ENCODE peak calls at places on chromosomes 4 and X, in ten cellular contexts. K, W, R, S, X, Q, T, F, P and C are unnamed samples.

GRCh38 chr4:7403001-7403400 is 31.7 kb downstream of the PSAPL1 start:
- DNase-seq in Q (no peak), X (no peak), P (no peak), F (no peak), T (no peak), K (no peak), R (no peak), W (no peak), S (no peak), C (no peak)

GRCh38 chr4:86007042-86007441 is 352.8 kb downstream of the MAPK10 start:
- DNase-seq in P (no peak), W (no peak), K (no peak), Q (no peak), F (no peak), R (no peak), S (no peak), T (no peak), X (no peak), C (no peak)

GRCh38 chrX:105876658-105877057 is 54.3 kb downstream of the NRK start:
- DNase-seq in P (peak; percentile 19), X (no peak), W (no peak), F (peak; percentile 30), Q (no peak), T (no peak), S (no peak), K (no peak), R (no peak), C (no peak)

GRCh38 chr4:100547541-100548208 is 29.9 kb upstream of the EMCN start:
- DNase-seq in T (no peak), W (no peak), F (no peak), Q (no peak), K (no peak), P (no peak), X (no peak), S (no peak), R (no peak), C (no peak)

GRCh38 chr4:185956546-185956945 is 112.4 kb upstream of the TLR3 start:
- DNase-seq in F (no peak), T (no peak), X (no peak), W (no peak), R (no peak), S (no peak), K (no peak), P (no peak), Q (no peak), C (no peak)

GRCh38 chrX:53550756-53551463 is 116.7 kb upstream of the HSD17B10 start:
- DNase-seq in T (no peak), P (no peak), X (no peak), Q (no peak), S (no peak), F (no peak), R (no peak), K (no peak), W (no peak), C (no peak)

GRCh38 chr4:63563288-63564014 is 845.8 kb downstream of the TECRL start:
- DNase-seq in X (no peak), R (no peak), T (no peak), W (no peak), Q (no peak), F (peak; percentile 18), P (no peak), K (no peak), S (no peak), C (no peak)

GRCh38 chrX:49165901-49166881 is 3.6 kb downstream of the MAGIX start:
- DNase-seq in R (no peak), K (peak; percentile 76), T (peak; percentile 83), Q (no peak), S (peak; percentile 85), X (peak; percentile 58), W (peak; percentile 75), F (peak; percentile 90), P (peak; percentile 61), C (no peak)

GRCh38 chr4:84050014-84050413 is 449.1 kb downstream of the NKX6-1 start:
- DNase-seq in F (peak; percentile 27), W (no peak), P (no peak), R (no peak), X (no peak), Q (no peak), K (peak; percentile 2), S (no peak), T (no peak), C (no peak)

GRCh38 chr4:127604949-127605709 is 27.6 kb upstream of the INTU start:
- DNase-seq in X (no peak), S (no peak), W (no peak), Q (no peak), K (peak; percentile 14), T (no peak), F (peak; percentile 45), R (no peak), P (peak; percentile 48), C (peak; percentile 13)

GRCh38 chr4:16026155-16026761 is 57.6 kb downstream of the PROM1 start:
- DNase-seq in X (no peak), T (no peak), R (no peak), P (peak; percentile 61), K (peak; percentile 42), S (no peak), F (peak; percentile 40), W (peak; percentile 60), Q (no peak), C (peak; percentile 28)

GRCh38 chrX:15334561-15334960 is 762 bp downstream of the PIGA start:
- DNase-seq in F (no peak), W (peak; percentile 48), R (no peak), S (no peak), Q (no peak), P (peak; percentile 23), T (no peak), X (no peak), K (peak; percentile 23), C (no peak)

GRCh38 chr4:40121515-40121914 is 64.9 kb downstream of the N4BP2 start:
- DNase-seq in S (no peak), T (no peak), R (peak; percentile 80), P (peak; percentile 89), F (no peak), X (peak; percentile 11), K (peak; percentile 65), Q (no peak), W (no peak), C (peak; percentile 30)

GRCh38 chr4:113300384-113301011 is 251.0 kb downstream of the ANK2 start:
- DNase-seq in F (no peak), T (peak; percentile 39), Q (no peak), W (no peak), K (peak; percentile 19), X (no peak), R (peak; percentile 69), S (no peak), P (peak; percentile 90), C (no peak)

GRCh38 chr4:90328558-90328957 is 201.4 kb downstream of the CCSER1 start:
- DNase-seq in W (no peak), P (peak; percentile 4), S (no peak), K (peak; percentile 54), X (no peak), Q (no peak), F (peak; percentile 58), R (no peak), T (no peak), C (no peak)

GRCh38 chrX:126165401-126165720 is 728 bp downstream of the DCAF12L2 start:
- DNase-seq in K (no peak), F (no peak), Q (no peak), X (no peak), T (no peak), S (no peak), P (no peak), R (no peak), W (no peak), C (no peak)

GRCh38 chr4:88517825-88518224 is 5.8 kb downstream of the PYURF start:
- DNase-seq in F (no peak), T (no peak), K (no peak), Q (no peak), X (no peak), P (no peak), W (no peak), S (no peak), R (no peak), C (no peak)

GRCh38 chr4:53453385-53453784 is 75.9 kb downstream of the FIP1L1 start:
- DNase-seq in K (no peak), R (no peak), T (no peak), F (no peak), X (no peak), P (peak; percentile 15), Q (no peak), W (no peak), S (no peak), C (no peak)

GRCh38 chr4:53886090-53886489 is 178.3 kb downstream of the CHIC2 start:
- DNase-seq in K (no peak), F (no peak), T (no peak), Q (no peak), R (no peak), X (no peak), S (no peak), W (no peak), P (no peak), C (no peak)

GRCh38 chr4:87353592-87353991 is 30.9 kb upstream of the HSD17B13 start:
- DNase-seq in X (peak; percentile 4), R (no peak), P (peak; percentile 48), S (peak; percentile 52), F (no peak), Q (peak; percentile 37), W (peak; percentile 16), K (no peak), T (peak; percentile 43), C (peak; percentile 15)

GRCh38 chr4:85488416-85488815 is 13.5 kb downstream of the ARHGAP24 start:
- DNase-seq in R (no peak), X (no peak), S (no peak), W (no peak), Q (no peak), K (no peak), P (no peak), T (no peak), F (peak; percentile 72), C (no peak)

GRCh38 chr4:175891863-175892262 is 79.8 kb upstream of the GPM6A start:
- DNase-seq in S (no peak), W (no peak), P (peak; percentile 4), X (no peak), F (peak; percentile 78), K (no peak), R (no peak), T (no peak), Q (no peak), C (no peak)

GRCh38 chrX:40170830-40171512 is 73.2 kb upstream of the BCOR start:
- DNase-seq in S (no peak), K (peak; percentile 41), F (no peak), W (peak; percentile 40), X (no peak), R (no peak), P (no peak), Q (no peak), T (no peak), C (no peak)

GRCh38 chr4:153061971-153062370 is 125.8 kb downstream of the FHDC1 start:
- DNase-seq in S (no peak), K (no peak), T (no peak), R (no peak), P (no peak), Q (no peak), X (no peak), F (no peak), W (no peak), C (no peak)

GRCh38 chrX:37998586-37999267 is 7.6 kb upstream of the SYTL5 start:
- DNase-seq in T (no peak), X (no peak), K (peak; percentile 67), P (peak; percentile 80), S (no peak), Q (no peak), W (no peak), R (peak; percentile 25), F (peak; percentile 58), C (no peak)

GRCh38 chrX:113384628-113385027 is 544.0 kb upstream of the AMOT start:
- DNase-seq in T (no peak), X (no peak), P (peak; percentile 41), K (peak; percentile 72), F (no peak), R (peak; percentile 10), W (no peak), S (no peak), Q (no peak), C (peak; percentile 76)

GRCh38 chr4:30402276-30402675 is 317.9 kb upstream of the PCDH7 start:
- DNase-seq in W (no peak), F (no peak), T (no peak), S (no peak), R (no peak), P (peak; percentile 29), X (no peak), K (no peak), Q (no peak), C (no peak)